ENCODE peak calls at places on chromosomes 7 and 10, in four cellular contexts. R is cardiac fibroblast, W is foreskin melanocyte, G is adrenal gland. E is an unnamed sample.

GRCh38 chr7:114502454-114503254 is 88.0 kb downstream of the FOXP2 start:
- DNase-seq in R (no peak), W (peak; percentile 29), G (no peak), E (peak; percentile 13)

GRCh38 chr7:657565-658119 is 68.9 kb upstream of the DNAAF5 start:
- DNase-seq in R (peak; percentile 33), W (no peak), G (no peak), E (no peak)

GRCh38 chr10:131636841-131637724 is 263.7 kb upstream of the PPP2R2D start:
- DNase-seq in R (no peak), W (no peak), G (no peak), E (no peak)

GRCh38 chr7:120311028-120311788 is 38.2 kb downstream of the KCND2 start:
- DNase-seq in R (no peak), W (no peak), G (no peak), E (no peak)

GRCh38 chr10:15943461-15943860 is 83.2 kb upstream of the MINDY3 start:
- DNase-seq in R (no peak), W (no peak), G (no peak), E (no peak)

GRCh38 chr7:41981046-41982040 is 255.7 kb downstream of the GLI3 start:
- DNase-seq in R (no peak), W (no peak), G (no peak), E (no peak)

GRCh38 chr10:114260366-114260765 is 21.3 kb downstream of the VWA2 start:
- DNase-seq in R (no peak), W (no peak), G (no peak), E (no peak)

GRCh38 chr7:40673285-40673684 is 538.5 kb downstream of the SUGCT start:
- DNase-seq in R (peak; percentile 85), W (peak; percentile 70), G (no peak), E (peak; percentile 73)

GRCh38 chr10:62075912-62076311 is 174.4 kb downstream of the ARID5B start:
- DNase-seq in R (no peak), W (no peak), G (no peak), E (no peak)

E was measured in stromal cell of bone marrow.